ENCODE peak calls at places on chromosomes 4 and X, in six cellular contexts. Y is K562, A is right atrium auricular region, V is astrocyte of the spinal cord, P is HFF-Myc, G is tibial artery. B is an unnamed sample.

GRCh38 chr4:69196209-69196965 is 18.2 kb downstream of the UGT2B11 start:
- DNase-seq in Y (no peak), A (no peak), V (no peak), P (no peak), G (no peak), B (no peak)

GRCh38 chr4:183008492-183008891 is 90.6 kb upstream of the WWC2 start:
- DNase-seq in Y (peak; percentile 68), A (no peak), V (no peak), P (no peak), G (no peak), B (no peak)

GRCh38 chr4:55356991-55357461 is 11.0 kb downstream of the SRD5A3 start:
- DNase-seq in Y (no peak), A (no peak), V (peak; percentile 17), P (no peak), G (no peak), B (no peak)

GRCh38 chrX:31658360-31658759 is 586.5 kb upstream of the FTHL17 start:
- DNase-seq in Y (peak; percentile 4), A (no peak), V (peak; percentile 33), P (no peak), G (no peak), B (no peak)

GRCh38 chr4:10831727-10832408 is 147.3 kb upstream of the CLNK start:
- DNase-seq in Y (no peak), A (no peak), V (peak; percentile 5), P (no peak), G (no peak), B (no peak)

GRCh38 chr4:159019356-159019755 is 83.5 kb upstream of the RAPGEF2 start:
- DNase-seq in Y (no peak), A (no peak), V (no peak), P (no peak), G (no peak), B (no peak)

GRCh38 chr4:136908122-136908521 is 624.2 kb downstream of the PCDH18 start:
- DNase-seq in Y (no peak), A (no peak), V (no peak), P (no peak), G (no peak), B (no peak)

GRCh38 chr4:55008166-55009056 is 117.0 kb downstream of the KDR start:
- DNase-seq in Y (peak; percentile 26), A (no peak), V (no peak), P (no peak), G (no peak), B (no peak)

GRCh38 chrX:132169554-132169953 is 41.7 kb upstream of the FRMD7 start:
- DNase-seq in Y (no peak), A (no peak), V (no peak), P (no peak), G (no peak), B (no peak)

GRCh38 chrX:132171881-132172280 is 44.1 kb upstream of the FRMD7 start:
- DNase-seq in Y (no peak), A (no peak), V (no peak), P (no peak), G (no peak), B (no peak)

GRCh38 chrX:132173647-132174046 is 45.6 kb downstream of the RAP2C start:
- DNase-seq in Y (no peak), A (no peak), V (no peak), P (no peak), G (no peak), B (no peak)

GRCh38 chrX:132165651-132166050 is 37.8 kb upstream of the FRMD7 start:
- DNase-seq in Y (no peak), A (no peak), V (peak; percentile 2), P (no peak), G (no peak), B (no peak)

GRCh38 chrX:132171478-132171877 is 43.7 kb upstream of the FRMD7 start:
- DNase-seq in Y (peak; percentile 3), A (no peak), V (no peak), P (no peak), G (no peak), B (no peak)
- TF ChIP-seq CTCF in Y (peak; percentile 21), A (no peak), V (no peak), P (no peak), G (no peak), B (no peak)

GRCh38 chrX:63418211-63418610 is 67.1 kb upstream of the SPIN4 start:
- DNase-seq in Y (no peak), A (no peak), V (no peak), P (no peak), G (no peak), B (no peak)

GRCh38 chrX:63424063-63424462 is 72.9 kb upstream of the SPIN4 start:
- DNase-seq in Y (no peak), A (no peak), V (no peak), P (no peak), G (no peak), B (no peak)

GRCh38 chrX:63417649-63418048 is 66.5 kb upstream of the SPIN4 start:
- DNase-seq in Y (no peak), A (no peak), V (no peak), P (no peak), G (no peak), B (no peak)

GRCh38 chrX:63426519-63426918 is 75.4 kb upstream of the SPIN4 start:
- DNase-seq in Y (no peak), A (no peak), V (no peak), P (no peak), G (no peak), B (no peak)

GRCh38 chrX:63421411-63421810 is 70.3 kb upstream of the SPIN4 start:
- DNase-seq in Y (no peak), A (no peak), V (no peak), P (no peak), G (no peak), B (no peak)
- TF ChIP-seq CTCF in Y (no peak), A (no peak), V (peak; percentile 13), P (peak; percentile 4), G (no peak), B (peak; percentile 17)

GRCh38 chrX:38305971-38306370 is 21.3 kb downstream of the RPGR start:
- DNase-seq in Y (no peak), A (no peak), V (peak; percentile 49), P (no peak), G (no peak), B (no peak)

GRCh38 chrX:38304010-38304409 is 23.3 kb downstream of the RPGR start:
- DNase-seq in Y (peak; percentile 11), A (no peak), V (peak; percentile 23), P (no peak), G (no peak), B (no peak)
- TF ChIP-seq CTCF in Y (peak; percentile 11), A (no peak), V (peak; percentile 44), P (peak; percentile 15), G (no peak), B (no peak)

GRCh38 chr4:85734446-85734845 is 259.5 kb downstream of the ARHGAP24 start:
- DNase-seq in Y (no peak), A (no peak), V (no peak), P (no peak), G (no peak), B (no peak)

GRCh38 chr4:85736576-85736975 is 261.6 kb downstream of the ARHGAP24 start:
- DNase-seq in Y (no peak), A (no peak), V (no peak), P (no peak), G (no peak), B (no peak)

GRCh38 chr4:85740431-85740861 is 265.5 kb downstream of the ARHGAP24 start:
- DNase-seq in Y (no peak), A (no peak), V (peak; percentile 33), P (no peak), G (no peak), B (no peak)

GRCh38 chr4:85738721-85739120 is 263.8 kb downstream of the ARHGAP24 start:
- DNase-seq in Y (no peak), A (no peak), V (no peak), P (no peak), G (no peak), B (no peak)

GRCh38 chr4:85737254-85737653 is 262.3 kb downstream of the ARHGAP24 start:
- DNase-seq in Y (no peak), A (no peak), V (no peak), P (no peak), G (no peak), B (no peak)
- TF ChIP-seq CTCF in Y (no peak), A (no peak), V (no peak), P (no peak), G (no peak), B (no peak)

GRCh38 chr4:184114431-184114830 is 103.2 kb downstream of the ENPP6 start:
- DNase-seq in Y (peak; percentile 9), A (no peak), V (no peak), P (no peak), G (no peak), B (no peak)
- TF ChIP-seq CTCF in Y (peak; percentile 11), A (no peak), V (no peak), P (no peak), G (no peak), B (no peak)

GRCh38 chr4:168945291-168945690 is 64.8 kb downstream of the CBR4 start:
- DNase-seq in Y (no peak), A (no peak), V (no peak), P (no peak), G (no peak), B (no peak)

DNA sequence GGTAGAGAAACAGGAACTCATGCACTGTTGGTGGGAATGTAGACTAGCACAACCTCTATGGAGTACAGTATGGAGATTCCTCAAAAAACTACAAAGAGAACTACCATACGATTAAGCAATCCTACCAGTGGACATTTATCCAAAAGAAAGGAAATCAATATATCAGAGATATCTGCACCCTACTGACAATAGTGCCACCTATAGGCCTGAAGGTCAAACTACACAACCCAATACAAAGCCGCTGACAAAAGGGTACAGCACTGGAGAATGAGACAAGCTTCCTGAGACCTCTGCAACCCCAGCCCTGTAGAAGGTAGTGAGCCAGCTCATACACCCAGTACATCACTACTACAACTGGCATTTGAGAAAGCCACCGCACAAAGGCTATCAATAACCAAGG is 67.1 kb downstream of the CBR4 start:
- DNase-seq in Y (peak; percentile 17), A (no peak), V (no peak), P (no peak), G (no peak), B (no peak)
- TF ChIP-seq CTCF in Y (peak; percentile 33), A (peak; percentile 15), V (peak; percentile 59), P (peak; percentile 65), G (peak; percentile 19), B (peak; percentile 73)

GRCh38 chrX:135923353-135923752 is 29.8 kb downstream of the SAGE1 start:
- DNase-seq in Y (peak; percentile 14), A (no peak), V (no peak), P (no peak), G (no peak), B (no peak)
- TF ChIP-seq CTCF in Y (peak; percentile 22), A (no peak), V (no peak), P (peak; percentile 6), G (no peak), B (no peak)

GRCh38 chrX:153768311-153769157 is 4.5 kb downstream of the PLXNB3 start:
- DNase-seq in Y (no peak), A (no peak), V (no peak), P (no peak), G (no peak), B (peak; percentile 8)
- TF ChIP-seq CTCF in Y (peak; percentile 15), A (no peak), V (no peak), P (no peak), G (no peak), B (no peak)

DNA sequence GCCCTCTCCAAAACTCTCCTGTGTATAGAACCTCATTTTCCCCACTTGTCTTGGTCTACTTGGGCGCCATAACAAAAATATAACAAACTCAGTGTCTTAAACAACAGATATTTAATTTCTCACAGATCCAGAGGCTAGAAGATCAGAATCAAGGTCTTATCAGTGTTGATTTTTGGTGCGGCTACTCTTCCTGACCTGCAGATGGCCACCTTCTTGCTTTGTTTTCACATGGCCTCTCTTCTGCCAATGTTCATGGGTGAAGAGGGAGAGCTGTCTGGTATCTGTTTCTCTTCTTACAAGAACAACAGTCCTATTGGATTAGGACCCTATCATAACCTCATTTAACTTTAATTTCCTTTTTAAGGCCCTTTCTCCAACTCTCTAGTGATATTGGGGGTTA is 177.3 kb downstream of the PABPC4L start:
- DNase-seq in Y (no peak), A (no peak), V (no peak), P (no peak), G (no peak), B (no peak)
- TF ChIP-seq CTCF in Y (no peak), A (no peak), V (peak; percentile 29), P (peak; percentile 42), G (no peak), B (peak; percentile 28)

B was measured in glutamatergic neuron.